ENCODE peak calls at places on chromosomes 13 and 19, in seven cellular contexts. J is cardiac muscle cell, T is fibroblast of lung, L is body of pancreas, Y is HCT116, S is HL-60, E is pancreas. V is an unnamed sample.

GRCh38 chr13:113291997-113292862 is 4.8 kb upstream of the LAMP1 start:
- DNase-seq in J (peak; percentile 36), T (peak; percentile 22), L (no peak), Y (no peak), S (no peak), E (no peak), V (no peak)

GRCh38 chr13:107185889-107186288 is 618.0 kb upstream of the ARGLU1 start:
- DNase-seq in J (no peak), T (peak; percentile 61), L (no peak), Y (no peak), S (no peak), E (no peak), V (no peak)

GRCh38 chr19:49150106-49150943 is 4.9 kb downstream of the HRC start:
- DNase-seq in J (peak; percentile 95), T (peak; percentile 78), L (peak; percentile 90), Y (peak; percentile 76), S (peak; percentile 75), E (peak; percentile 92), V (no peak)

GRCh38 chr19:10462557-10462956 is 40.6 kb downstream of the KEAP1 start:
- DNase-seq in J (no peak), T (no peak), L (no peak), Y (no peak), S (no peak), E (no peak), V (no peak)

GRCh38 chr19:48629599-48630288 is 7.4 kb downstream of the DBP start:
- DNase-seq in J (peak; percentile 46), T (peak; percentile 73), L (no peak), Y (peak; percentile 96), S (no peak), E (peak; percentile 66), V (no peak)

GRCh38 chr13:50171585-50172282 is 156.5 kb downstream of the KCNRG start:
- DNase-seq in J (no peak), T (peak; percentile 74), L (no peak), Y (no peak), S (no peak), E (no peak), V (no peak)

GRCh38 chr13:39506559-39507390 is 96.2 kb downstream of the LHFPL6 start:
- DNase-seq in J (no peak), T (peak; percentile 54), L (no peak), Y (no peak), S (no peak), E (no peak), V (no peak)

GRCh38 chr19:41746593-41747227 is 8.6 kb upstream of the CEACAM6 start:
- DNase-seq in J (no peak), T (peak; percentile 36), L (peak; percentile 75), Y (peak; percentile 47), S (peak; percentile 25), E (no peak), V (no peak)

GRCh38 chr19:35471946-35472345 is 18.3 kb downstream of the KRTDAP start:
- DNase-seq in J (no peak), T (no peak), L (no peak), Y (no peak), S (no peak), E (no peak), V (no peak)

GRCh38 chr13:73602295-73602694 is 531.9 kb downstream of the KLF12 start:
- DNase-seq in J (no peak), T (peak; percentile 49), L (no peak), Y (peak; percentile 2), S (no peak), E (no peak), V (no peak)

GRCh38 chr13:113897161-113897560 is 33.3 kb upstream of the GAS6 start:
- DNase-seq in J (no peak), T (peak; percentile 99), L (no peak), Y (no peak), S (no peak), E (no peak), V (peak; percentile 86)

GRCh38 chr13:43363156-43363918 is 340.0 kb downstream of the DNAJC15 start:
- DNase-seq in J (no peak), T (peak; percentile 81), L (no peak), Y (no peak), S (no peak), E (no peak), V (no peak)

GRCh38 chr19:11373166-11373884 is 1.1 kb upstream of the SWSAP1 start:
- DNase-seq in J (peak; percentile 89), T (peak; percentile 36), L (peak; percentile 62), Y (no peak), S (no peak), E (no peak), V (no peak)

GRCh38 chr19:30664358-30665058 is 292.3 kb downstream of the ZNF536 start:
- DNase-seq in J (peak; percentile 32), T (no peak), L (peak; percentile 91), Y (no peak), S (no peak), E (peak; percentile 86), V (no peak)

GRCh38 chr13:51645154-51645650 is 60.9 kb downstream of the WDFY2 start:
- DNase-seq in J (no peak), T (peak; percentile 70), L (no peak), Y (no peak), S (peak; percentile 71), E (no peak), V (peak; percentile 46)

GRCh38 chr13:52047463-52047862 is 23.0 kb downstream of the UTP14C start:
- DNase-seq in J (no peak), T (no peak), L (no peak), Y (no peak), S (no peak), E (no peak), V (no peak)

GRCh38 chr13:28047784-28048388 is 52.5 kb downstream of the FLT3 start:
- DNase-seq in J (no peak), T (peak; percentile 9), L (no peak), Y (peak; percentile 3), S (peak; percentile 67), E (no peak), V (no peak)

GRCh38 chr13:109243311-109243951 is 543.0 kb downstream of the IRS2 start:
- DNase-seq in J (peak; percentile 53), T (peak; percentile 96), L (no peak), Y (peak; percentile 85), S (no peak), E (no peak), V (peak; percentile 87)

GRCh38 chr19:11377237-11377636 is 2.8 kb downstream of the SWSAP1 start:
- DNase-seq in J (no peak), T (peak; percentile 91), L (peak; percentile 26), Y (no peak), S (peak; percentile 50), E (no peak), V (peak; percentile 74)

GRCh38 chr13:93147293-93147645 is 79.3 kb upstream of the GPC6 start:
- DNase-seq in J (no peak), T (peak; percentile 63), L (no peak), Y (no peak), S (no peak), E (no peak), V (no peak)

GRCh38 chr19:50269653-50270052 is 59.5 kb downstream of the KCNC3 start:
- DNase-seq in J (no peak), T (no peak), L (no peak), Y (no peak), S (no peak), E (no peak), V (no peak)

GRCh38 chr13:97212540-97213146 is 9.5 kb upstream of the MBNL2 start:
- DNase-seq in J (no peak), T (no peak), L (peak; percentile 54), Y (no peak), S (no peak), E (no peak), V (no peak)

GRCh38 chr19:2446390-2446789 is 10.4 kb downstream of the LMNB2 start:
- DNase-seq in J (no peak), T (peak; percentile 10), L (no peak), Y (no peak), S (peak; percentile 38), E (no peak), V (no peak)

GRCh38 chr19:39679791-39680168 is 24.1 kb downstream of the LGALS16 start:
- DNase-seq in J (no peak), T (no peak), L (no peak), Y (no peak), S (no peak), E (no peak), V (no peak)

GRCh38 chr13:40605573-40605972 is 60.9 kb downstream of the FOXO1 start:
- DNase-seq in J (no peak), T (no peak), L (no peak), Y (no peak), S (no peak), E (no peak), V (no peak)

GRCh38 chr19:33547676-33548075 is 26.1 kb upstream of the PEPD start:
- DNase-seq in J (no peak), T (no peak), L (no peak), Y (no peak), S (no peak), E (no peak), V (no peak)

GRCh38 chr19:12526542-12526941 is 24.7 kb downstream of the ZNF564 start:
- DNase-seq in J (no peak), T (no peak), L (no peak), Y (no peak), S (no peak), E (no peak), V (no peak)
- H3K4me3 ChIP-seq in J (no peak overlapping the region), T (no peak overlapping the region), L (no peak overlapping the region), Y (no peak overlapping the region), S (no peak overlapping the region), E (no peak overlapping the region), V (no peak overlapping the region)

GRCh38 chr13:46992383-46992952 is 95.6 kb upstream of the HTR2A start:
- DNase-seq in J (peak; percentile 5), T (peak; percentile 5), L (no peak), Y (peak; percentile 16), S (no peak), E (no peak), V (no peak)
- TF ChIP-seq CTCF in J (peak; percentile 55), T (peak; percentile 37), L (no peak), Y (no peak), S (peak; percentile 20), E (no peak), V (peak; percentile 41)

GRCh38 chr19:293436-294110 is 2.4 kb upstream of the PLPP2 start:
- DNase-seq in J (no peak), T (no peak), L (no peak), Y (no peak), S (no peak), E (no peak), V (no peak)
- H3K27me3 ChIP-seq in J (peaks cover 63% of the 10 kb centered on the region), T (peaks cover 31% of the 10 kb centered on the region), L (peaks cover 15% of the 10 kb centered on the region), Y (no peaks in the 10 kb centered on the region), S (peaks cover 18% of the 10 kb centered on the region), E (no peaks in the 10 kb centered on the region), V (peaks cover 15% of the 10 kb centered on the region)

GRCh38 chr13:34162545-34162936 is 344.6 kb downstream of the RFC3 start:
- DNase-seq in J (no peak), T (peak; percentile 94), L (no peak), Y (no peak), S (no peak), E (no peak), V (peak; percentile 56)
- H3K4me3 ChIP-seq in J (no peak overlapping the region), T (no peak overlapping the region), L (no peak overlapping the region), Y (no peak overlapping the region), S (no peak overlapping the region), E (peak overlapping the region; percentile 8), V (no peak overlapping the region)

V was measured in BJ.